ENCODE peak calls at places on chromosomes 3 and 15, in six cellular contexts. J is lower lobe of right lung; O is stimulated activated CD4-positive, alpha-beta T cell treated with anti-CD3 and anti-CD28 coated beads, Interleukin-1b, Interleukin-23, amount 100 ng/mL, for 1 hour; I is posterior cingulate gyrus; U is ovary; H is Kasumi-1. P is an unnamed sample.

GRCh38 chr3:55750525-55750924 is 263.4 kb upstream of the WNT5A start:
- DNase-seq in J (peak), O (no peak), I (no peak), U (no peak), H (no peak), P (no peak)

GRCh38 chr3:136836511-136837156 is 17.7 kb downstream of the SLC35G2 start:
- DNase-seq in J (no peak), O (no peak), I (no peak), U (no peak), H (no peak), P (no peak)

GRCh38 chr3:136078421-136079364 is 113.2 kb downstream of the PPP2R3A start:
- DNase-seq in J (no peak), O (no peak), I (no peak), U (no peak), H (peak), P (peak)

GRCh38 chr15:47820047-47820779 is 102.9 kb downstream of the SEMA6D start:
- DNase-seq in J (no peak), O (no peak), I (no peak), U (peak), H (no peak), P (no peak)

GRCh38 chr3:187274977-187275338 is 16.6 kb downstream of the MASP1 start:
- DNase-seq in J (no peak), O (no peak), I (no peak), U (no peak), H (no peak), P (no peak)

GRCh38 chr15:80478075-80478474 is 73.9 kb downstream of the ARNT2 start:
- DNase-seq in J (no peak), O (no peak), I (no peak), U (no peak), H (no peak), P (no peak)

GRCh38 chr3:129606522-129607390 is at the start of gene PLXND1:
- DNase-seq in J (peak), O (no peak), I (peak), U (peak), H (peak), P (peak)

GRCh38 chr15:40277472-40277871 is 5.4 kb downstream of the ANKRD63 start:
- DNase-seq in J (no peak), O (no peak), I (no peak), U (no peak), H (no peak), P (peak)

GRCh38 chr15:33055962-33056361 is 138.6 kb downstream of the FMN1 start:
- DNase-seq in J (no peak), O (no peak), I (no peak), U (no peak), H (no peak), P (no peak)

GRCh38 chr15:96359371-96359771 is 28.9 kb downstream of the NR2F2 start:
- DNase-seq in J (no peak), O (no peak), I (no peak), U (no peak), H (no peak), P (no peak)

GRCh38 chr3:111577798-111578685 is 17.1 kb downstream of the ZBED2 start:
- DNase-seq in J (no peak), O (no peak), I (no peak), U (no peak), H (peak), P (peak)

GRCh38 chr3:99023590-99024192 is 122.2 kb upstream of the DCBLD2 start:
- DNase-seq in J (no peak), O (no peak), I (no peak), U (no peak), H (peak), P (peak)

GRCh38 chr3:133361435-133361834 is 38.4 kb upstream of the BFSP2 start:
- DNase-seq in J (no peak), O (no peak), I (no peak), U (no peak), H (no peak), P (no peak)

GRCh38 chr3:11091088-11091590 is 63.2 kb upstream of the HRH1 start:
- DNase-seq in J (no peak), O (no peak), I (no peak), U (no peak), H (no peak), P (no peak)

GRCh38 chr3:108642526-108642925 is 53.0 kb downstream of the DZIP3 start:
- DNase-seq in J (no peak), O (no peak), I (no peak), U (no peak), H (no peak), P (no peak)

GRCh38 chr3:57158316-57158715 is 6.8 kb downstream of the IL17RD start:
- DNase-seq in J (no peak), O (no peak), I (no peak), U (no peak), H (no peak), P (no peak)

GRCh38 chr3:169813757-169814517 is 1.2 kb upstream of the LRRC34 start:
- DNase-seq in J (peak), O (no peak), I (no peak), U (peak), H (peak), P (peak)

GRCh38 chr3:172256101-172256687 is 192.1 kb downstream of the GHSR start:
- DNase-seq in J (no peak), O (no peak), I (peak), U (peak), H (no peak), P (no peak)

GRCh38 chr3:33482126-33482525 is 41.9 kb upstream of the UBP1 start:
- DNase-seq in J (no peak), O (no peak), I (no peak), U (no peak), H (no peak), P (no peak)

GRCh38 chr3:43062556-43063040 is 43.3 kb downstream of the POMGNT2 start:
- DNase-seq in J (no peak), O (no peak), I (no peak), U (no peak), H (no peak), P (no peak)

GRCh38 chr15:84108725-84109124 is 126.8 kb upstream of the GOLGA6L4 start:
- DNase-seq in J (no peak), O (no peak), I (no peak), U (no peak), H (no peak), P (peak)

GRCh38 chr3:161413855-161414210 is 42.5 kb upstream of the SPTSSB start:
- DNase-seq in J (no peak), O (no peak), I (no peak), U (no peak), H (no peak), P (no peak)

GRCh38 chr3:69791111-69791510 is 51.8 kb downstream of the MITF start:
- DNase-seq in J (peak), O (no peak), I (no peak), U (peak), H (no peak), P (no peak)

GRCh38 chr3:23959147-23959900 is 14.2 kb downstream of the NR1D2 start:
- DNase-seq in J (no peak), O (no peak), I (no peak), U (no peak), H (no peak), P (no peak)

GRCh38 chr3:107966261-107966660 is 124.6 kb downstream of the CD47 start:
- DNase-seq in J (no peak), O (no peak), I (no peak), U (no peak), H (no peak), P (no peak)

GRCh38 chr3:128395500-128396125 is 71.1 kb downstream of the DNAJB8 start:
- DNase-seq in J (no peak), O (no peak), I (no peak), U (peak), H (no peak), P (no peak)

GRCh38 chr3:173690542-173690941 is 293.0 kb downstream of the NLGN1 start:
- DNase-seq in J (no peak), O (no peak), I (no peak), U (no peak), H (no peak), P (no peak)

GRCh38 chr15:68655686-68656437 is 77.1 kb downstream of the CORO2B start:
- DNase-seq in J (no peak), O (no peak), I (no peak), U (no peak), H (no peak), P (no peak)

GRCh38 chr3:133464573-133464972 is 64.7 kb downstream of the BFSP2 start:
- DNase-seq in J (no peak), O (no peak), I (no peak), U (no peak), H (peak), P (peak)

GRCh38 chr15:39833515-39833981 is 50.9 kb upstream of the FSIP1 start:
- DNase-seq in J (no peak), O (no peak), I (no peak), U (no peak), H (no peak), P (no peak)

GRCh38 chr15:93948728-93949127 is 282.6 kb upstream of the MCTP2 start:
- DNase-seq in J (no peak), O (no peak), I (no peak), U (no peak), H (no peak), P (no peak)

GRCh38 chr15:60520041-60520824 is 41.3 kb upstream of the ICE2 start:
- DNase-seq in J (no peak), O (no peak), I (no peak), U (no peak), H (no peak), P (no peak)

GRCh38 chr3:184178522-184179138 is 4.0 kb downstream of the AP2M1 start:
- DNase-seq in J (no peak), O (no peak), I (no peak), U (no peak), H (no peak), P (no peak)

GRCh38 chr3:185865277-185865676 is 40.4 kb upstream of the IGF2BP2 start:
- DNase-seq in J (no peak), O (no peak), I (no peak), U (no peak), H (no peak), P (no peak)

GRCh38 chr3:106281231-106281630 is 412.4 kb upstream of the CBLB start:
- DNase-seq in J (no peak), O (no peak), I (no peak), U (no peak), H (no peak), P (no peak)

GRCh38 chr3:183779896-183780450 is 45.4 kb downstream of the MAP6D1 start:
- DNase-seq in J (peak), O (no peak), I (peak), U (no peak), H (peak), P (no peak)

GRCh38 chr3:97914390-97914789 is 57.8 kb downstream of the RIOX2 start:
- DNase-seq in J (no peak), O (no peak), I (no peak), U (no peak), H (no peak), P (no peak)

GRCh38 chr15:87704276-87704675 is 552.3 kb downstream of the NTRK3 start:
- DNase-seq in J (no peak), O (no peak), I (no peak), U (no peak), H (no peak), P (no peak)

GRCh38 chr3:170811928-170812591 is 57.9 kb downstream of the RPL22L1 start:
- DNase-seq in J (peak), O (peak), I (peak), U (peak), H (peak), P (peak)

GRCh38 chr15:74383695-74384565 is 16.5 kb upstream of the CYP11A1 start:
- DNase-seq in J (no peak), O (no peak), I (peak), U (no peak), H (no peak), P (peak)